ENCODE peak calls at places on chromosomes 16 and 17, in eight cellular contexts. C is sigmoid colon, Z is stomach, W is breast epithelium, X is endothelial cell of umbilical vein, T is prostate gland, K is transverse colon, E is K562. J is an unnamed sample.
A peak's percentile ranks its signal among the peaks of the same experiment; 100 is the strongest.

GRCh38 chr17:4550534-4551039 is 4.6 kb downstream of the MYBBP1A start:
- DNase-seq in K (no peak), Z (no peak), E (no peak), C (no peak), X (no peak), T (no peak), W (peak; percentile 61), J (peak; percentile 61)

GRCh38 chr17:1111599-1112443 is 68.0 kb downstream of the ABR start:
- DNase-seq in X (no peak), E (no peak), W (no peak), K (peak; percentile 55), T (no peak), C (no peak), Z (no peak), J (no peak)

GRCh38 chr16:67260426-67261063 is 11.8 kb downstream of the SLC9A5 start:
- DNase-seq in Z (peak; percentile 61), W (no peak), T (peak; percentile 49), C (peak; percentile 55), X (peak; percentile 24), K (no peak), E (peak; percentile 79), J (peak; percentile 53)

GRCh38 chr16:80606221-80606766 is 65.5 kb downstream of the DYNLRB2 start:
- DNase-seq in W (no peak), E (no peak), K (no peak), T (no peak), Z (no peak), X (no peak), C (no peak), J (no peak)

GRCh38 chr17:5509482-5509881 is 23.1 kb downstream of the MIS12 start:
- DNase-seq in Z (no peak), C (no peak), X (no peak), E (no peak), K (no peak), W (no peak), T (no peak), J (no peak)

GRCh38 chr16:67429053-67429798 is 1.7 kb upstream of the HSD11B2 start:
- DNase-seq in T (no peak), K (peak; percentile 85), X (no peak), C (no peak), E (no peak), Z (peak; percentile 40), W (no peak), J (no peak)

GRCh38 chr16:83807327-83807709 is 460 bp upstream of the HSBP1 start:
- DNase-seq in K (no peak), Z (no peak), X (no peak), C (peak; percentile 62), E (no peak), W (no peak), T (no peak), J (no peak)

GRCh38 chr16:15732416-15732815 is 82.4 kb downstream of the NDE1 start:
- DNase-seq in K (no peak), W (no peak), Z (no peak), X (no peak), T (no peak), E (no peak), C (no peak), J (no peak)

GRCh38 chr16:1420111-1420539 is 422 bp downstream of the UQCC4 start:
- DNase-seq in K (no peak), T (no peak), E (peak; percentile 42), C (no peak), Z (no peak), X (no peak), W (no peak), J (no peak)

GRCh38 chr16:9778879-9779278 is 403.3 kb downstream of the GRIN2A start:
- DNase-seq in C (no peak), W (no peak), T (no peak), X (no peak), K (no peak), E (no peak), Z (no peak), J (no peak)

GRCh38 chr17:74085434-74085833 is 118.0 kb upstream of the RPL38 start:
- DNase-seq in E (peak; percentile 22), Z (no peak), C (no peak), K (no peak), W (no peak), X (no peak), T (no peak), J (no peak)

GRCh38 chr17:38711792-38712571 is 6.9 kb downstream of the MLLT6 start:
- DNase-seq in Z (no peak), C (no peak), W (no peak), T (no peak), K (no peak), X (no peak), E (no peak), J (no peak)

GRCh38 chr16:19137201-19137601 is 23.4 kb downstream of the ITPRIPL2 start:
- DNase-seq in K (no peak), E (no peak), X (no peak), T (peak; percentile 75), W (peak; percentile 46), Z (no peak), C (no peak), J (no peak)
- H3K4me1 ChIP-seq in K (peaks cover 52% of the 10 kb centered on the region), E (peaks cover 12% of the 10 kb centered on the region), X (peaks cover 7% of the 10 kb centered on the region), T (peaks cover 15% of the 10 kb centered on the region), W (no peaks in the 10 kb centered on the region), Z (peaks cover 20% of the 10 kb centered on the region), C (peaks cover 37% of the 10 kb centered on the region), J (no peaks in the 10 kb centered on the region)

GRCh38 chr17:75350706-75351105 is 54.8 kb downstream of the GRB2 start:
- DNase-seq in X (no peak), C (no peak), W (no peak), E (no peak), Z (no peak), T (no peak), K (no peak), J (no peak)

GRCh38 chr17:75352079-75352569 is 53.4 kb downstream of the GRB2 start:
- DNase-seq in X (no peak), E (peak; percentile 74), C (no peak), W (no peak), T (peak; percentile 30), K (no peak), Z (peak; percentile 52), J (no peak)

GRCh38 chr17:75356260-75356937 is 49.1 kb downstream of the GRB2 start:
- DNase-seq in X (peak; percentile 19), Z (no peak), K (no peak), W (no peak), T (no peak), C (no peak), E (no peak), J (no peak)

GRCh38 chr17:75350029-75350428 is 55.4 kb downstream of the GRB2 start:
- DNase-seq in X (no peak), C (no peak), K (no peak), Z (no peak), W (no peak), T (no peak), E (no peak), J (no peak)

DNA sequence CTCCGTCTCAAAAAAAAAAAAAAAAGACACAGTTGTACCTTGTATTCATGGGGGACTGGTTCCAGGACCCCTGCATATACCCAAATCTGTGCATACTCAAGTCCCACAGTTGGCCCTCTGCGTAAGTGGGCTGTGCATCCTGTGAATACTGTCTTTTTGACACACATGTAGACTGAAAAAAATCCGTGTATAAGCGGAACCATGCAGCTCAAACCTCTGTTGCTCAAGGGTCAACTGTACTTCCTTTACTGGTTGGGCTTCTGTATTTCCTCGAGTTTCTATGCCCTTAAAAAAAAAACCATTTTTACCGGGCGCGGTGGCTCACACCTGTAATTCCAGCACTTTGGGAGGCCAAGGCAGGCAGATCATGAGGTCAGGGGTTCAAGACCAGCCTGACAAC is 52.3 kb downstream of the GRB2 start:
- DNase-seq in W (no peak), K (no peak), T (no peak), Z (no peak), E (no peak), X (no peak), C (no peak), J (no peak)
- TF ChIP-seq POLR2AphosphoS5 in W (no peak), K (no peak), T (no peak), Z (no peak), E (no peak), X (no peak), C (no peak), J (no peak)

GRCh38 chr16:24728891-24729242 is 584 bp upstream of the TNRC6A start:
- DNase-seq in K (no peak), Z (no peak), W (no peak), X (no peak), C (no peak), T (no peak), E (no peak), J (no peak)

GRCh38 chr16:24729967-24730815 is 740 bp downstream of the TNRC6A start:
- DNase-seq in T (peak; percentile 18), E (peak; percentile 48), C (peak; percentile 65), Z (peak; percentile 33), K (peak; percentile 43), X (peak; percentile 45), W (no peak), J (no peak)

GRCh38 chr16:24730914-24731313 is 1.5 kb downstream of the TNRC6A start:
- DNase-seq in K (no peak), X (no peak), E (no peak), C (no peak), Z (no peak), T (no peak), W (no peak), J (no peak)

GRCh38 chr16:24728011-24728410 is 1.4 kb upstream of the TNRC6A start:
- DNase-seq in Z (no peak), W (no peak), C (no peak), E (no peak), T (no peak), K (no peak), X (no peak), J (no peak)

DNA sequence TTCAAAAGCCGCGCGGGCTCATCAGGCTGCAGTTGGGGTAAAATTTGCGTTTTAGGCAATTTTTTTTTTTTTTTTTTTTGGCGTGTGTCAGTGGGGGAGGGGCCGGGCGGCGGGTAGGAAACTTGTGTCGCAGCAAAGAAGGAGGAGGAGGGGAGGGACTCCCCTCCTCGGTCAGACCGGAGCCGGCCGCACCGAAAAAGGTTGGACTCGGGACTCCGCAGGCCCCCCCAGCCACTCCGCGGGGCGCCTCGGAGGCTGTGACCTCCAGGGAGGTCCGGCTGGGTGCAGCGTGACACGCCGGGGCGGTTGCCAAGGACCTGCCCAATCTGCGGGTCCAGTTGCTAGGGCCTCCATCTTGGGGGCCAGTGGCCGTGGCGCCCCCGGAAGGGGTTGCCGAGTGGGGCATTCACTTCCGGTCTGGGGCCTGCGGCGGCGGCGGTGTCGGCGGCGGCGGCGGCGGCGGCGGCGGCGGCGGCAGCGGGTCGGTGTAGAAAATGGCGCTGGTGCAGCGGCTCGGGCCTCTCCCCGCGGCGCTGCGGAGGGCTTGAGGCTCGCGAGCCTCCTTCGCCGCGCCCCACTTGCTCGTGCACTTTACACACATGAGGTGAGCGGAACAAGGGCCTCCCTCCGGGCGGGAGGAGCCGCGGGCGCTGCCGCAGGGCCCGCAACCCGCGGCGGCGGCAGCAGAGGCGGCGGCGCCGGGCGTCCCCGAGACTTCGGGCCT is at the start of gene TNRC6A:
- DNase-seq in C (peak; percentile 96), X (peak; percentile 88), K (peak; percentile 90), T (peak; percentile 80), Z (peak; percentile 89), W (peak; percentile 80), E (peak; percentile 93), J (peak; percentile 96)
- TF ChIP-seq POLR2A in C (peak; percentile 60), X (peak; percentile 69), K (peak; percentile 77), T (peak; percentile 40), Z (no peak), W (peak; percentile 75), E (peak; percentile 76), J (no peak)

DNA sequence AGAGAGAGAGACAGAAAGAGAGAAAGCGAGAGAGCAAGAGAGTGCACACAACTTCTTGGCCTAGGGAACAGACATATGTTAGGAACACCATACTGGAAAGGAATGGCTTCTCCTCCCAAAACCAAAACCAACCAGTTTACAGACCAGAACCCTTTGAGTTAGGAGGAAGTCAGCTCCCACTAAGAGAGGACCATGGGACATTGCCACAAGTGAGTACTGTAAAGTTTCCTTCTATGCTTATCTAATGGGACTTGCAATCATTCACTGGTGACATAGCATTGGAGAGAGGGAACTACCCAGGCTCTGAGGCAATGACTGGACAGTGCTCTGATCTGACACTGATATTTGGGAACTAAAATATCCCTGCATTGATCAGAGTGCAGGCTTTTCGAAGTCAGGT is 32.4 kb downstream of the TBC1D3B start:
- DNase-seq in T (no peak), E (no peak), K (no peak), Z (no peak), C (no peak), X (no peak), W (no peak), J (no peak)
- H3K4me1 ChIP-seq in T (no peaks in the 10 kb centered on the region), E (no peaks in the 10 kb centered on the region), K (peaks cover 30% of the 10 kb centered on the region), Z (no peaks in the 10 kb centered on the region), C (peaks cover under 1% of the 10 kb centered on the region), X (no peaks in the 10 kb centered on the region), W (no peaks in the 10 kb centered on the region), J (peaks cover 11% of the 10 kb centered on the region)